ENCODE peak calls at places on chromosomes 1 and 21, in eight cellular contexts. D, G, K, B, T, F, H and Z are unnamed samples.

GRCh38 chr1:149846042-149846441 is 53.3 kb upstream of the BOLA1 start:
- DNase-seq in T (no peak), G (no peak), K (peak), B (no peak), H (no peak), F (no peak), D (no peak), Z (no peak)

GRCh38 chr1:23019851-23020625 is 770 bp downstream of the KDM1A start:
- DNase-seq in D (peak), G (peak), K (peak), F (peak), B (peak), H (peak), T (no peak), Z (no peak)

GRCh38 chr1:1356796-1357401 is 1.5 kb downstream of the MXRA8 start:
- DNase-seq in K (no peak), G (peak), H (no peak), F (no peak), D (no peak), B (no peak), T (no peak), Z (no peak)

GRCh38 chr21:34367320-34367935 is 3.6 kb downstream of the KCNE2 start:
- DNase-seq in D (peak), F (no peak), K (peak), G (no peak), T (no peak), H (peak), B (no peak), Z (no peak)

GRCh38 chr1:168767885-168768584 is 39.0 kb upstream of the DPT start:
- DNase-seq in G (peak), K (no peak), F (no peak), H (peak), D (no peak), T (no peak), B (no peak), Z (no peak)

GRCh38 chr21:25562660-25563059 is 44.6 kb downstream of the MRPL39 start:
- DNase-seq in T (no peak), B (no peak), F (no peak), H (no peak), G (no peak), K (no peak), D (no peak), Z (no peak)

GRCh38 chr1:192977089-192977706 is 82.0 kb downstream of the UCHL5 start:
- DNase-seq in B (no peak), F (no peak), G (no peak), T (no peak), D (no peak), H (no peak), K (no peak), Z (no peak)

GRCh38 chr1:185419718-185420117 is 102.7 kb upstream of the IVNS1ABP start:
- DNase-seq in T (no peak), G (no peak), K (no peak), B (no peak), D (no peak), F (no peak), H (peak), Z (no peak)

GRCh38 chr1:16903054-16903453 is 7.3 kb downstream of the RNU1-2 start:
- DNase-seq in T (no peak), G (no peak), F (no peak), D (no peak), H (peak), K (no peak), B (no peak), Z (no peak)